ENCODE peak calls at places on chromosomes 4 and X, in seven cellular contexts. One of them, this sample, is unnamed.
A peak's percentile ranks its signal among the peaks of the same experiment; 100 is the strongest.

GRCh38 chr4:3115637-3116300 is 41.3 kb downstream of the HTT start:
- DNase-seq in head of caudate nucleus: peak; percentile 70
- DNase-seq in memory B cell: no peak
- DNase-seq in CD4-positive, alpha-beta T cell: no peak
- DNase-seq in stromal cell of bone marrow: no peak
- DNase-seq in lung: no peak
- DNase-seq in GM13976: no peak
- DNase-seq in this sample: no peak

GRCh38 chrX:154136627-154137161 is 7.3 kb upstream of the OPN1LW start:
- DNase-seq in head of caudate nucleus: peak; percentile 84
- DNase-seq in memory B cell: peak; percentile 71
- DNase-seq in CD4-positive, alpha-beta T cell: peak; percentile 59
- DNase-seq in stromal cell of bone marrow: no peak
- DNase-seq in lung: peak; percentile 44
- DNase-seq in GM13976: peak; percentile 78
- DNase-seq in this sample: peak; percentile 74

GRCh38 chrX:23883737-23884354 is 23.9 kb downstream of the APOO start:
- DNase-seq in head of caudate nucleus: no peak
- DNase-seq in memory B cell: no peak
- DNase-seq in CD4-positive, alpha-beta T cell: no peak
- DNase-seq in stromal cell of bone marrow: peak; percentile 64
- DNase-seq in lung: no peak
- DNase-seq in GM13976: no peak
- DNase-seq in this sample: no peak

GRCh38 chr4:7411896-7412585 is 22.7 kb downstream of the PSAPL1 start:
- DNase-seq in head of caudate nucleus: no peak
- DNase-seq in memory B cell: no peak
- DNase-seq in CD4-positive, alpha-beta T cell: no peak
- DNase-seq in stromal cell of bone marrow: no peak
- DNase-seq in lung: no peak
- DNase-seq in GM13976: no peak
- DNase-seq in this sample: no peak

GRCh38 chrX:84469226-84469625 is 33.0 kb downstream of the HDX start:
- DNase-seq in head of caudate nucleus: no peak
- DNase-seq in memory B cell: no peak
- DNase-seq in CD4-positive, alpha-beta T cell: no peak
- DNase-seq in stromal cell of bone marrow: no peak
- DNase-seq in lung: no peak
- DNase-seq in GM13976: no peak
- DNase-seq in this sample: no peak

GRCh38 chrX:150587585-150588503 is 19.4 kb downstream of the MTM1 start:
- DNase-seq in head of caudate nucleus: peak; percentile 74
- DNase-seq in memory B cell: peak; percentile 31
- DNase-seq in CD4-positive, alpha-beta T cell: peak; percentile 45
- DNase-seq in stromal cell of bone marrow: peak; percentile 9
- DNase-seq in lung: no peak
- DNase-seq in GM13976: no peak
- DNase-seq in this sample: peak; percentile 74

GRCh38 chrX:71100581-71101505 is 5.2 kb downstream of the FOXO4 start:
- DNase-seq in head of caudate nucleus: no peak
- DNase-seq in memory B cell: no peak
- DNase-seq in CD4-positive, alpha-beta T cell: peak; percentile 8
- DNase-seq in stromal cell of bone marrow: no peak
- DNase-seq in lung: no peak
- DNase-seq in GM13976: no peak
- DNase-seq in this sample: no peak

GRCh38 chrX:66035667-66036066 is 4.2 kb downstream of the VSIG4 start:
- DNase-seq in head of caudate nucleus: no peak
- DNase-seq in memory B cell: no peak
- DNase-seq in CD4-positive, alpha-beta T cell: no peak
- DNase-seq in stromal cell of bone marrow: no peak
- DNase-seq in lung: no peak
- DNase-seq in GM13976: no peak
- DNase-seq in this sample: no peak

GRCh38 chrX:13798184-13798583 is 18.7 kb downstream of the GPM6B start:
- DNase-seq in head of caudate nucleus: no peak
- DNase-seq in memory B cell: no peak
- DNase-seq in CD4-positive, alpha-beta T cell: no peak
- DNase-seq in stromal cell of bone marrow: no peak
- DNase-seq in lung: no peak
- DNase-seq in GM13976: no peak
- DNase-seq in this sample: no peak

GRCh38 chr4:99886146-99886545 is 8.1 kb downstream of the LAMTOR3 start:
- DNase-seq in head of caudate nucleus: no peak
- DNase-seq in memory B cell: no peak
- DNase-seq in CD4-positive, alpha-beta T cell: no peak
- DNase-seq in stromal cell of bone marrow: peak; percentile 54
- DNase-seq in lung: no peak
- DNase-seq in GM13976: no peak
- DNase-seq in this sample: no peak